ENCODE peak calls at places on chromosomes 2 and 18, in nine cellular contexts. One of them, this sample, is unnamed.
A peak's percentile ranks its signal among the peaks of the same experiment; 100 is the strongest.

GRCh38 chr2:44954306-44954901 is 12.9 kb downstream of the SIX3 start:
- DNase-seq in activated naive CD8-positive, alpha-beta T cell treated with anti-CD3 and anti-CD28 coated beads for 36 hours: no peak
- DNase-seq in fibroblast of lung: no peak
- DNase-seq in mesothelial cell of epicardium: no peak
- DNase-seq in gastrocnemius medialis: no peak
- DNase-seq in CD8-positive, alpha-beta memory T cell: no peak
- DNase-seq in esophagus squamous epithelium: no peak
- DNase-seq in C1 segment of cervical spinal cord: no peak
- DNase-seq in ELR: no peak
- DNase-seq in this sample: no peak

GRCh38 chr2:17805717-17806354 is 10.4 kb upstream of the MSGN1 start:
- DNase-seq in esophagus squamous epithelium: no peak
- DNase-seq in gastrocnemius medialis: no peak
- DNase-seq in C1 segment of cervical spinal cord: no peak
- DNase-seq in CD8-positive, alpha-beta memory T cell: no peak
- DNase-seq in ELR: no peak
- DNase-seq in activated naive CD8-positive, alpha-beta T cell treated with anti-CD3 and anti-CD28 coated beads for 36 hours: no peak
- DNase-seq in fibroblast of lung: no peak
- DNase-seq in mesothelial cell of epicardium: no peak
- DNase-seq in this sample: no peak

GRCh38 chr2:105237045-105237765 is 4.3 kb upstream of the GPR45 start:
- DNase-seq in activated naive CD8-positive, alpha-beta T cell treated with anti-CD3 and anti-CD28 coated beads for 36 hours: peak; percentile 30
- DNase-seq in gastrocnemius medialis: no peak
- DNase-seq in C1 segment of cervical spinal cord: no peak
- DNase-seq in CD8-positive, alpha-beta memory T cell: no peak
- DNase-seq in fibroblast of lung: no peak
- DNase-seq in esophagus squamous epithelium: no peak
- DNase-seq in ELR: no peak
- DNase-seq in mesothelial cell of epicardium: no peak
- DNase-seq in this sample: peak; percentile 42

GRCh38 chr2:237982039-237982725 is 15.4 kb downstream of the UBE2F start:
- DNase-seq in esophagus squamous epithelium: no peak
- DNase-seq in mesothelial cell of epicardium: no peak
- DNase-seq in ELR: no peak
- DNase-seq in CD8-positive, alpha-beta memory T cell: no peak
- DNase-seq in C1 segment of cervical spinal cord: no peak
- DNase-seq in fibroblast of lung: no peak
- DNase-seq in gastrocnemius medialis: no peak
- DNase-seq in activated naive CD8-positive, alpha-beta T cell treated with anti-CD3 and anti-CD28 coated beads for 36 hours: no peak
- DNase-seq in this sample: peak; percentile 75

GRCh38 chr2:43006834-43007543 is 214.6 kb upstream of the HAAO start:
- DNase-seq in C1 segment of cervical spinal cord: no peak
- DNase-seq in fibroblast of lung: no peak
- DNase-seq in ELR: no peak
- DNase-seq in activated naive CD8-positive, alpha-beta T cell treated with anti-CD3 and anti-CD28 coated beads for 36 hours: no peak
- DNase-seq in gastrocnemius medialis: no peak
- DNase-seq in mesothelial cell of epicardium: peak; percentile 25
- DNase-seq in esophagus squamous epithelium: no peak
- DNase-seq in CD8-positive, alpha-beta memory T cell: no peak
- DNase-seq in this sample: no peak

GRCh38 chr18:48179005-48179404 is 230.2 kb downstream of the ZBTB7C start:
- DNase-seq in gastrocnemius medialis: no peak
- DNase-seq in CD8-positive, alpha-beta memory T cell: no peak
- DNase-seq in fibroblast of lung: no peak
- DNase-seq in esophagus squamous epithelium: no peak
- DNase-seq in C1 segment of cervical spinal cord: no peak
- DNase-seq in ELR: no peak
- DNase-seq in activated naive CD8-positive, alpha-beta T cell treated with anti-CD3 and anti-CD28 coated beads for 36 hours: no peak
- DNase-seq in mesothelial cell of epicardium: no peak
- DNase-seq in this sample: no peak

GRCh38 chr2:188596054-188596453 is 304.4 kb downstream of the GULP1 start:
- DNase-seq in ELR: no peak
- DNase-seq in fibroblast of lung: peak; percentile 32
- DNase-seq in CD8-positive, alpha-beta memory T cell: no peak
- DNase-seq in mesothelial cell of epicardium: no peak
- DNase-seq in esophagus squamous epithelium: no peak
- DNase-seq in gastrocnemius medialis: no peak
- DNase-seq in C1 segment of cervical spinal cord: no peak
- DNase-seq in activated naive CD8-positive, alpha-beta T cell treated with anti-CD3 and anti-CD28 coated beads for 36 hours: no peak
- DNase-seq in this sample: no peak

GRCh38 chr2:135149251-135149650 is 97.2 kb downstream of the RAB3GAP1 start:
- DNase-seq in CD8-positive, alpha-beta memory T cell: no peak
- DNase-seq in fibroblast of lung: peak; percentile 49
- DNase-seq in mesothelial cell of epicardium: no peak
- DNase-seq in gastrocnemius medialis: no peak
- DNase-seq in C1 segment of cervical spinal cord: no peak
- DNase-seq in activated naive CD8-positive, alpha-beta T cell treated with anti-CD3 and anti-CD28 coated beads for 36 hours: no peak
- DNase-seq in esophagus squamous epithelium: no peak
- DNase-seq in ELR: peak; percentile 43
- DNase-seq in this sample: no peak

GRCh38 chr2:181859123-181859522 is 32.4 kb upstream of the ITPRID2 start:
- DNase-seq in mesothelial cell of epicardium: no peak
- DNase-seq in CD8-positive, alpha-beta memory T cell: no peak
- DNase-seq in C1 segment of cervical spinal cord: no peak
- DNase-seq in gastrocnemius medialis: no peak
- DNase-seq in ELR: no peak
- DNase-seq in esophagus squamous epithelium: no peak
- DNase-seq in fibroblast of lung: no peak
- DNase-seq in activated naive CD8-positive, alpha-beta T cell treated with anti-CD3 and anti-CD28 coated beads for 36 hours: no peak
- DNase-seq in this sample: no peak

GRCh38 chr2:186498834-186499233 is 12.8 kb downstream of the ZC3H15 start:
- DNase-seq in C1 segment of cervical spinal cord: no peak
- DNase-seq in fibroblast of lung: no peak
- DNase-seq in mesothelial cell of epicardium: no peak
- DNase-seq in activated naive CD8-positive, alpha-beta T cell treated with anti-CD3 and anti-CD28 coated beads for 36 hours: no peak
- DNase-seq in CD8-positive, alpha-beta memory T cell: no peak
- DNase-seq in esophagus squamous epithelium: no peak
- DNase-seq in ELR: no peak
- DNase-seq in gastrocnemius medialis: no peak
- DNase-seq in this sample: no peak

GRCh38 chr2:212402316-212402715 is 136.3 kb downstream of the ERBB4 start:
- DNase-seq in esophagus squamous epithelium: no peak
- DNase-seq in activated naive CD8-positive, alpha-beta T cell treated with anti-CD3 and anti-CD28 coated beads for 36 hours: no peak
- DNase-seq in mesothelial cell of epicardium: no peak
- DNase-seq in fibroblast of lung: no peak
- DNase-seq in gastrocnemius medialis: no peak
- DNase-seq in ELR: peak; percentile 32
- DNase-seq in C1 segment of cervical spinal cord: no peak
- DNase-seq in CD8-positive, alpha-beta memory T cell: no peak
- DNase-seq in this sample: no peak

GRCh38 chr2:24317491-24317920 is 42.8 kb downstream of the ITSN2 start:
- DNase-seq in esophagus squamous epithelium: no peak
- DNase-seq in CD8-positive, alpha-beta memory T cell: no peak
- DNase-seq in mesothelial cell of epicardium: no peak
- DNase-seq in ELR: no peak
- DNase-seq in activated naive CD8-positive, alpha-beta T cell treated with anti-CD3 and anti-CD28 coated beads for 36 hours: no peak
- DNase-seq in C1 segment of cervical spinal cord: no peak
- DNase-seq in gastrocnemius medialis: no peak
- DNase-seq in fibroblast of lung: peak; percentile 12
- DNase-seq in this sample: peak; percentile 36

GRCh38 chr2:128549646-128550260 is 231.1 kb upstream of the HS6ST1 start:
- DNase-seq in C1 segment of cervical spinal cord: no peak
- DNase-seq in activated naive CD8-positive, alpha-beta T cell treated with anti-CD3 and anti-CD28 coated beads for 36 hours: no peak
- DNase-seq in ELR: no peak
- DNase-seq in fibroblast of lung: peak; percentile 27
- DNase-seq in CD8-positive, alpha-beta memory T cell: no peak
- DNase-seq in gastrocnemius medialis: no peak
- DNase-seq in esophagus squamous epithelium: no peak
- DNase-seq in mesothelial cell of epicardium: peak; percentile 36
- DNase-seq in this sample: no peak

GRCh38 chr18:62717059-62717849 is 1.9 kb downstream of the PHLPP1 start:
- DNase-seq in fibroblast of lung: peak; percentile 52
- DNase-seq in CD8-positive, alpha-beta memory T cell: peak; percentile 59
- DNase-seq in C1 segment of cervical spinal cord: peak; percentile 44
- DNase-seq in activated naive CD8-positive, alpha-beta T cell treated with anti-CD3 and anti-CD28 coated beads for 36 hours: peak; percentile 28
- DNase-seq in ELR: peak; percentile 79
- DNase-seq in mesothelial cell of epicardium: no peak
- DNase-seq in gastrocnemius medialis: peak; percentile 35
- DNase-seq in esophagus squamous epithelium: no peak
- DNase-seq in this sample: no peak

GRCh38 chr2:218482651-218483050 is 63.7 kb downstream of the VIL1 start:
- DNase-seq in C1 segment of cervical spinal cord: no peak
- DNase-seq in ELR: no peak
- DNase-seq in fibroblast of lung: no peak
- DNase-seq in esophagus squamous epithelium: no peak
- DNase-seq in gastrocnemius medialis: no peak
- DNase-seq in mesothelial cell of epicardium: no peak
- DNase-seq in activated naive CD8-positive, alpha-beta T cell treated with anti-CD3 and anti-CD28 coated beads for 36 hours: no peak
- DNase-seq in CD8-positive, alpha-beta memory T cell: no peak
- DNase-seq in this sample: no peak

GRCh38 chr2:98556634-98557033 is 51.7 kb downstream of the COA5 start:
- DNase-seq in C1 segment of cervical spinal cord: no peak
- DNase-seq in esophagus squamous epithelium: no peak
- DNase-seq in ELR: no peak
- DNase-seq in activated naive CD8-positive, alpha-beta T cell treated with anti-CD3 and anti-CD28 coated beads for 36 hours: no peak
- DNase-seq in gastrocnemius medialis: no peak
- DNase-seq in CD8-positive, alpha-beta memory T cell: no peak
- DNase-seq in mesothelial cell of epicardium: no peak
- DNase-seq in fibroblast of lung: no peak
- DNase-seq in this sample: no peak

This sample was measured in right cardiac atrium.